ENCODE peak calls at places on chromosomes 2 and 18, in ten cellular contexts. V is neural progenitor cell; B is T follicular helper cell; Q is RPMI7951; L is GM19239; W is H54; O is CD8-positive, alpha-beta T cell; U is amniotic epithelial cell; N is stimulated activated CD8-positive, alpha-beta memory T cell treated with anti-CD3 and anti-CD28 coated beads, Interleukin-2, amount 100 ng/mL, for 1 hour; M is HT1080. Z is an unnamed sample.

GRCh38 chr2:106759962-106760361 is 126.0 kb downstream of the ST6GAL2 start:
- DNase-seq in V (no peak), B (no peak), Q (no peak), L (no peak), W (no peak), O (no peak), U (no peak), N (no peak), M (no peak), Z (no peak)

GRCh38 chr2:134029478-134029877 is 224.4 kb upstream of the MGAT5 start:
- DNase-seq in V (no peak), B (no peak), Q (no peak), L (no peak), W (no peak), O (no peak), U (no peak), N (no peak), M (no peak), Z (no peak)

GRCh38 chr18:23772327-23772920 is 83.2 kb downstream of the LAMA3 start:
- DNase-seq in V (no peak), B (no peak), Q (peak), L (no peak), W (no peak), O (no peak), U (no peak), N (no peak), M (no peak), Z (no peak)

GRCh38 chr2:10267036-10267435 is 35.7 kb upstream of the HPCAL1 start:
- DNase-seq in V (no peak), B (no peak), Q (no peak), L (no peak), W (no peak), O (no peak), U (no peak), N (no peak), M (no peak), Z (no peak)

GRCh38 chr18:36419913-36420531 is 122.5 kb downstream of the FHOD3 start:
- DNase-seq in V (no peak), B (no peak), Q (peak), L (peak), W (peak), O (no peak), U (peak), N (no peak), M (peak), Z (peak)

GRCh38 chr2:44549099-44549471 is 187.3 kb downstream of the CAMKMT start:
- DNase-seq in V (no peak), B (no peak), Q (peak), L (no peak), W (no peak), O (no peak), U (peak), N (no peak), M (peak), Z (peak)

GRCh38 chr18:475202-475624 is 25.3 kb downstream of the COLEC12 start:
- DNase-seq in V (no peak), B (no peak), Q (peak), L (no peak), W (peak), O (no peak), U (peak), N (no peak), M (peak), Z (peak)

GRCh38 chr2:77018219-77018618 is 504.0 kb downstream of the LRRTM4 start:
- DNase-seq in V (peak), B (no peak), Q (no peak), L (no peak), W (no peak), O (no peak), U (peak), N (no peak), M (no peak), Z (peak)

GRCh38 chr2:110149330-110150220 is 34.0 kb upstream of the MALL start:
- DNase-seq in V (no peak), B (no peak), Q (peak), L (no peak), W (peak), O (no peak), U (peak), N (no peak), M (peak), Z (peak)

GRCh38 chr2:71299507-71299906 is 32.1 kb upstream of the ZNF638 start:
- DNase-seq in V (peak), B (no peak), Q (peak), L (no peak), W (no peak), O (no peak), U (peak), N (no peak), M (peak), Z (peak)

GRCh38 chr2:237097326-237097910 is 11.7 kb downstream of the COPS8 start:
- DNase-seq in V (no peak), B (no peak), Q (peak), L (no peak), W (no peak), O (no peak), U (peak), N (no peak), M (no peak), Z (peak)

GRCh38 chr2:212364106-212364505 is 174.5 kb downstream of the ERBB4 start:
- DNase-seq in V (peak), B (no peak), Q (peak), L (no peak), W (no peak), O (no peak), U (peak), N (no peak), M (peak), Z (peak)

GRCh38 chr18:64116806-64117205 is 32.1 kb downstream of the LINC00305 start:
- DNase-seq in V (peak), B (no peak), Q (no peak), L (no peak), W (no peak), O (no peak), U (no peak), N (no peak), M (no peak), Z (no peak)

GRCh38 chr2:201403904-201404303 is 46.8 kb upstream of the FLACC1 start:
- DNase-seq in V (peak), B (no peak), Q (peak), L (no peak), W (no peak), O (no peak), U (peak), N (no peak), M (no peak), Z (peak)

Z was measured in iris pigment epithelial cell.